ENCODE peak calls at places on chromosome 1, in five cellular contexts. One of them, this sample, is unnamed.

GRCh38 chr1:24112381-24113169 is 640 bp upstream of the MYOM3 start:
- DNase-seq in body of pancreas: peak; percentile 82
- DNase-seq in brain microvascular endothelial cell: peak; percentile 70
- DNase-seq in OCI-LY7: peak; percentile 50
- DNase-seq in neural progenitor cell: peak; percentile 74
- DNase-seq in this sample: peak; percentile 35

GRCh38 chr1:184160942-184161698 is 109.6 kb downstream of the TSEN15 start:
- DNase-seq in body of pancreas: no peak
- DNase-seq in brain microvascular endothelial cell: no peak
- DNase-seq in OCI-LY7: no peak
- DNase-seq in neural progenitor cell: no peak
- DNase-seq in this sample: no peak

GRCh38 chr1:228166170-228166936 is 749 bp downstream of the IBA57 start:
- DNase-seq in body of pancreas: peak; percentile 68
- DNase-seq in brain microvascular endothelial cell: peak; percentile 61
- DNase-seq in OCI-LY7: peak; percentile 53
- DNase-seq in neural progenitor cell: peak; percentile 82
- DNase-seq in this sample: peak; percentile 49

GRCh38 chr1:88695781-88696180 is 11.7 kb downstream of the PKN2 start:
- DNase-seq in body of pancreas: no peak
- DNase-seq in brain microvascular endothelial cell: no peak
- DNase-seq in OCI-LY7: no peak
- DNase-seq in neural progenitor cell: no peak
- DNase-seq in this sample: no peak

GRCh38 chr1:86542626-86543025 is 4.3 kb upstream of the CLCA4 start:
- DNase-seq in body of pancreas: no peak
- DNase-seq in brain microvascular endothelial cell: no peak
- DNase-seq in OCI-LY7: no peak
- DNase-seq in neural progenitor cell: no peak
- DNase-seq in this sample: no peak

GRCh38 chr1:59276317-59276914 is 20.5 kb upstream of the FGGY start:
- DNase-seq in body of pancreas: no peak
- DNase-seq in brain microvascular endothelial cell: peak; percentile 20
- DNase-seq in OCI-LY7: no peak
- DNase-seq in neural progenitor cell: no peak
- DNase-seq in this sample: no peak

GRCh38 chr1:66239834-66240233 is 294.1 kb upstream of the SGIP1 start:
- DNase-seq in body of pancreas: no peak
- DNase-seq in brain microvascular endothelial cell: peak; percentile 9
- DNase-seq in OCI-LY7: peak; percentile 18
- DNase-seq in neural progenitor cell: peak; percentile 16
- DNase-seq in this sample: no peak

GRCh38 chr1:108715932-108716331 is 3.2 kb downstream of the FNDC7 start:
- DNase-seq in body of pancreas: no peak
- DNase-seq in brain microvascular endothelial cell: peak; percentile 28
- DNase-seq in OCI-LY7: no peak
- DNase-seq in neural progenitor cell: no peak
- DNase-seq in this sample: no peak

GRCh38 chr1:47980501-47980900 is 16.7 kb downstream of the TRABD2B start:
- DNase-seq in body of pancreas: no peak
- DNase-seq in brain microvascular endothelial cell: no peak
- DNase-seq in OCI-LY7: no peak
- DNase-seq in neural progenitor cell: no peak
- DNase-seq in this sample: no peak

GRCh38 chr1:232845521-232845920 is 40.3 kb downstream of the MAP10 start:
- DNase-seq in body of pancreas: no peak
- DNase-seq in brain microvascular endothelial cell: no peak
- DNase-seq in OCI-LY7: no peak
- DNase-seq in neural progenitor cell: peak; percentile 71
- DNase-seq in this sample: no peak

GRCh38 chr1:176774224-176774623 is 311.2 kb downstream of the PAPPA2 start:
- DNase-seq in body of pancreas: no peak
- DNase-seq in brain microvascular endothelial cell: no peak
- DNase-seq in OCI-LY7: no peak
- DNase-seq in neural progenitor cell: no peak
- DNase-seq in this sample: no peak

GRCh38 chr1:176770066-176770465 is 307.1 kb downstream of the PAPPA2 start:
- DNase-seq in body of pancreas: no peak
- DNase-seq in brain microvascular endothelial cell: no peak
- DNase-seq in OCI-LY7: no peak
- DNase-seq in neural progenitor cell: no peak
- DNase-seq in this sample: no peak

GRCh38 chr1:176768532-176768931 is 305.6 kb downstream of the PAPPA2 start:
- DNase-seq in body of pancreas: no peak
- DNase-seq in brain microvascular endothelial cell: no peak
- DNase-seq in OCI-LY7: no peak
- DNase-seq in neural progenitor cell: no peak
- DNase-seq in this sample: no peak

GRCh38 chr1:176775996-176776395 is 313.0 kb downstream of the PAPPA2 start:
- DNase-seq in body of pancreas: no peak
- DNase-seq in brain microvascular endothelial cell: no peak
- DNase-seq in OCI-LY7: no peak
- DNase-seq in neural progenitor cell: no peak
- DNase-seq in this sample: no peak

GRCh38 chr1:176773038-176773437 is 310.1 kb downstream of the PAPPA2 start:
- DNase-seq in body of pancreas: no peak
- DNase-seq in brain microvascular endothelial cell: no peak
- DNase-seq in OCI-LY7: no peak
- DNase-seq in neural progenitor cell: no peak
- DNase-seq in this sample: no peak
- H3K27ac ChIP-seq in body of pancreas: no peak overlapping the region
- H3K27ac ChIP-seq in brain microvascular endothelial cell: no peak overlapping the region
- H3K27ac ChIP-seq in OCI-LY7: no peak overlapping the region
- H3K27ac ChIP-seq in neural progenitor cell: no peak overlapping the region
- H3K27ac ChIP-seq in this sample: no peak overlapping the region

GRCh38 chr1:54365020-54365797 is 41.0 kb downstream of the SSBP3 start:
- DNase-seq in body of pancreas: no peak
- DNase-seq in brain microvascular endothelial cell: no peak
- DNase-seq in OCI-LY7: no peak
- DNase-seq in neural progenitor cell: no peak
- DNase-seq in this sample: no peak
- TF ChIP-seq CTCF in body of pancreas: no peak
- TF ChIP-seq CTCF in brain microvascular endothelial cell: no peak
- TF ChIP-seq CTCF in OCI-LY7: no peak
- TF ChIP-seq CTCF in neural progenitor cell: no peak
- TF ChIP-seq CTCF in this sample: no peak

GRCh38 chr1:212794561-212795014 is 2.9 kb downstream of the TATDN3 start:
- DNase-seq in body of pancreas: no peak
- DNase-seq in brain microvascular endothelial cell: no peak
- DNase-seq in OCI-LY7: peak; percentile 97
- DNase-seq in neural progenitor cell: no peak
- DNase-seq in this sample: peak; percentile 29
- H3K27ac ChIP-seq in body of pancreas: no peak overlapping the region
- H3K27ac ChIP-seq in brain microvascular endothelial cell: no peak overlapping the region
- H3K27ac ChIP-seq in OCI-LY7: peak overlapping the region; percentile 89
- H3K27ac ChIP-seq in neural progenitor cell: no peak overlapping the region
- H3K27ac ChIP-seq in this sample: peak overlapping the region; percentile 73

GRCh38 chr1:202210370-202210769 is 16.8 kb downstream of the LGR6 start:
- DNase-seq in body of pancreas: no peak
- DNase-seq in brain microvascular endothelial cell: no peak
- DNase-seq in OCI-LY7: no peak
- DNase-seq in neural progenitor cell: peak; percentile 67
- DNase-seq in this sample: no peak
- TF ChIP-seq CTCF in body of pancreas: no peak
- TF ChIP-seq CTCF in brain microvascular endothelial cell: peak; percentile 34
- TF ChIP-seq CTCF in OCI-LY7: no peak
- TF ChIP-seq CTCF in neural progenitor cell: peak; percentile 21
- TF ChIP-seq CTCF in this sample: no peak

GRCh38 chr1:161187311-161187710 is 10.0 kb upstream of the B4GALT3 start:
- DNase-seq in body of pancreas: no peak
- DNase-seq in brain microvascular endothelial cell: no peak
- DNase-seq in OCI-LY7: no peak
- DNase-seq in neural progenitor cell: no peak
- DNase-seq in this sample: no peak
- H3K27ac ChIP-seq in body of pancreas: no peak overlapping the region
- H3K27ac ChIP-seq in brain microvascular endothelial cell: no peak overlapping the region
- H3K27ac ChIP-seq in OCI-LY7: peak overlapping the region; percentile 92
- H3K27ac ChIP-seq in neural progenitor cell: no peak overlapping the region
- H3K27ac ChIP-seq in this sample: no peak overlapping the region

This sample was measured in DND-41.